ENCODE peak calls at places on chromosomes 11 and 22, in nine cellular contexts. H is CD8-positive, alpha-beta T cell; V is GM12865; Y is Calu3; G is bronchial epithelial cell; Q is OCI-LY7; X is stomach; W is cardiac fibroblast; R is endothelial cell. N is an unnamed sample.

GRCh38 chr11:121465709-121466062 is 12.9 kb upstream of the SORL1-AS1 start:
- DNase-seq in H (no peak), V (no peak), Y (no peak), G (no peak), Q (no peak), X (no peak), W (no peak), R (no peak), N (no peak)

GRCh38 chr11:1062075-1062820 is 12.4 kb upstream of the MUC2 start:
- DNase-seq in H (no peak), V (no peak), Y (no peak), G (no peak), Q (no peak), X (no peak), W (no peak), R (no peak), N (no peak)

GRCh38 chr22:24430431-24431308 is 3.3 kb downstream of the ADORA2A start:
- DNase-seq in H (no peak), V (no peak), Y (no peak), G (no peak), Q (no peak), X (no peak), W (no peak), R (no peak), N (no peak)

GRCh38 chr11:85027346-85027745 is 599.8 kb downstream of the DLG2 start:
- DNase-seq in H (no peak), V (no peak), Y (no peak), G (no peak), Q (no peak), X (no peak), W (no peak), R (no peak), N (no peak)

GRCh38 chr11:128146926-128147605 is 440.3 kb downstream of the ETS1 start:
- DNase-seq in H (no peak), V (no peak), Y (no peak), G (peak; percentile 60), Q (no peak), X (no peak), W (peak; percentile 28), R (no peak), N (no peak)

GRCh38 chr22:46731246-46732040 is 6.6 kb downstream of the CERK start:
- DNase-seq in H (no peak), V (no peak), Y (peak; percentile 73), G (peak; percentile 19), Q (no peak), X (peak; percentile 88), W (no peak), R (no peak), N (no peak)

GRCh38 chr22:17774206-17774927 is at the start of gene BID:
- DNase-seq in H (no peak), V (peak; percentile 77), Y (peak; percentile 44), G (no peak), Q (peak; percentile 81), X (peak; percentile 60), W (no peak), R (no peak), N (no peak)

GRCh38 chr22:36097880-36098279 is 62.7 kb downstream of the APOL3 start:
- DNase-seq in H (no peak), V (no peak), Y (no peak), G (peak; percentile 38), Q (no peak), X (no peak), W (peak; percentile 24), R (no peak), N (no peak)

GRCh38 chr11:71210861-71211260 is 41.5 kb downstream of the SHANK2 start:
- DNase-seq in H (no peak), V (no peak), Y (no peak), G (no peak), Q (no peak), X (no peak), W (no peak), R (no peak), N (no peak)

GRCh38 chr11:15113381-15113780 is 1.3 kb upstream of the INSC start:
- DNase-seq in H (no peak), V (peak; percentile 89), Y (no peak), G (no peak), Q (peak; percentile 87), X (no peak), W (no peak), R (no peak), N (no peak)

GRCh38 chr22:19763141-19764049 is 2.8 kb downstream of the TBX1 start:
- DNase-seq in H (no peak), V (no peak), Y (no peak), G (no peak), Q (no peak), X (no peak), W (no peak), R (no peak), N (no peak)

GRCh38 chr11:117604349-117604995 is 192.5 kb downstream of the DSCAML1 start:
- DNase-seq in H (no peak), V (no peak), Y (no peak), G (no peak), Q (no peak), X (no peak), W (no peak), R (no peak), N (no peak)

GRCh38 chr11:9076046-9076445 is 15.4 kb downstream of the SCUBE2 start:
- DNase-seq in H (no peak), V (no peak), Y (no peak), G (no peak), Q (no peak), X (no peak), W (no peak), R (no peak), N (no peak)

GRCh38 chr11:44427432-44427831 is 117.5 kb upstream of the ALX4 start:
- DNase-seq in H (no peak), V (no peak), Y (peak; percentile 28), G (no peak), Q (peak; percentile 9), X (no peak), W (no peak), R (no peak), N (no peak)
- TF ChIP-seq CTCF in H (no peak), V (peak; percentile 35), Y (peak; percentile 44), G (peak; percentile 23), Q (peak; percentile 71), X (no peak), W (no peak), R (no peak), N (no peak)

DNA sequence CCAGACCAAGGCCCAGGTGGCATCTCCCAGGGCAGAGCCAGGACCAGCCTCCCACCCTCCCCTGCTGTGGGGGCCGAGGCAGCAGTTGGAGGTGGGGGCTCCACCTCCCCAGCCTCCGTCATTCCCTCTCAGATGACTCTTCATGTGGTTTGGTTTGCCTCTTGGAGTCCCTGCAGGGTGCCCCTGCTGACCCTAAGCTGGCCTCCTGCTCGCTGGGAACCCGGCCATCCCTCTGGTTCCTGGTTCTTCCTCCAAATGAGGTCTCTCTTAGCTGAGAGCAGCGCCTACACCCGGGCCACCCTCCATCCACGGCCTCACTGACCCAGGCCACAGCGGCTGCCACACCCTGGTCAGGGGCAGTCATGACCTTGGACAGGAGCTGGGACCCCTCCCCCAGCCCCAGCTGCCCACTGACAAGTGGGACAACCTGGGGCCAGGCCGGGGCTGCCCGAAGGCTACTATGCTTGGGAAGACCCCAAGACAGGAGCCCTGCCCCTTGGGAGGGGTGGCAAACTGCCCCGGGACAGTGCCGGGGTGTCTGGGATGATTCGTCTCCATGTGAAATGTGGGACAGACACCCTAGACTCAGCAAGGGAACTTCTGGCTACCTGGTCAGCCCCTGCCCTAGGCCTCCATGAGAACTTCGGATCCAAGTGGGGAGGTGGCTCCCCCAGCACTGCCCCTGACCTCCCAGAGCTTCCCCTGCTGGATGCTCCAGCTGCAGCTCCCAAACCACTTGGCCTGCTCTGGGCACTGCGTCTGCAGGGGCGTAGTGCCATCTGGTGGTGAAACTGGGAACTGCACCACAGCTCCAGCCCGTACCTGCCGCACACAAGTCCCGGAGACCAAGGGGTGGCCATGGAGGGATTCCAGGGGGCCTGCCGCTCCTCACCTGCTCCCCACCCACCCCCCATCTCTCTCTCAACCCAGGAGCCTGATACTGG is 194.5 kb downstream of the IGLL1 start:
- DNase-seq in H (peak; percentile 67), V (peak; percentile 87), Y (peak; percentile 88), G (peak; percentile 63), Q (peak; percentile 75), X (peak; percentile 91), W (peak; percentile 81), R (peak; percentile 92), N (peak; percentile 84)
- TF ChIP-seq CTCF in H (peak; percentile 95), V (peak; percentile 97), Y (peak; percentile 99), G (peak; percentile 96), Q (peak; percentile 89), X (peak; percentile 99), W (peak; percentile 99), R (peak; percentile 99), N (peak; percentile 92)

GRCh38 chr22:40920526-40920925 is 30.7 kb upstream of the RBX1 start:
- DNase-seq in H (no peak), V (no peak), Y (no peak), G (no peak), Q (no peak), X (no peak), W (no peak), R (no peak), N (no peak)

GRCh38 chr22:40928657-40929056 is 22.5 kb upstream of the RBX1 start:
- DNase-seq in H (no peak), V (no peak), Y (no peak), G (no peak), Q (no peak), X (no peak), W (no peak), R (peak; percentile 40), N (no peak)

GRCh38 chr22:40919446-40919845 is 31.7 kb upstream of the RBX1 start:
- DNase-seq in H (no peak), V (no peak), Y (no peak), G (no peak), Q (no peak), X (no peak), W (no peak), R (no peak), N (no peak)

DNA sequence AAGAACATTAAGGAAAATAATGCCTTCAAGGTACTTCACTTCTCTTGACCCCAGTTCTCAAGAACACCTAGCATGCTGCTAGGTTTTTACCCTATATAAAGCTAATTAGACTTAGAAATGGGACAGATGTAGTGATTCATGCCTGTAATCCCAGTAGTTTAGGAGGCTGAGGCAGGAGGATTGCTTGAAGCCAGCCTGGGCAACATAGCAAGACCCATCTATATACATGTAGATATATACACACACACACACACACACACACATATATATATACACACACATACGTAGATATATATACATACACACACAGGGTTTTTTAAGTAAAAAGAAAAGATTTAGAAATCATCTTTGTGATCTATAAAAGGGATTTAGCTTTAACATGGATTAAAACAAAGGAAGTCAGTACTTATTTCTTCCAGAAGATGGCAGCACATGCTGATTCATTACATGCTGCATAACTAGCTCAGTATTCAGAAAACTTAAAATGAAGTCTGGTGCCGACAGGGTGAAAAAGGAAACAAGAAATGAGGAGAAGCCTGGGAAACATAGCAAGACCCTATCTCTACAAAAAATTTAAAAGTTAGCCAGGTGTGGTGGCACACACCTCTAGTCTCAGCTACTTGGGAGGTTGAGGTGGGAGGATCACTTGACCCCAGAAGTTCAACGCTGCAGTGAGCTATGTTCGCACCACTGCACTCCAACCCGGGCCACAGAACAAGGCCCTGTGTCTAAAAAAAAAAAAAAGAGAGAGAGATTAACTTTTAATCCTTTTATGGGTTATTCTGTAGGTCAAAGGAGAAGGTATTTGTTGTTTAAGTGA is 28.5 kb upstream of the RBX1 start:
- DNase-seq in H (no peak), V (peak; percentile 72), Y (peak; percentile 28), G (peak; percentile 65), Q (peak; percentile 74), X (no peak), W (peak; percentile 82), R (peak; percentile 19), N (no peak)
- TF ChIP-seq CTCF in H (peak; percentile 80), V (peak; percentile 48), Y (peak; percentile 64), G (peak; percentile 54), Q (peak; percentile 95), X (peak; percentile 70), W (peak; percentile 50), R (peak; percentile 71), N (no peak)

GRCh38 chr22:49203091-49203862 is 624.4 kb downstream of the BRD1 start:
- DNase-seq in H (no peak), V (no peak), Y (no peak), G (no peak), Q (no peak), X (peak; percentile 4), W (no peak), R (no peak), N (no peak)
- TF ChIP-seq CTCF in H (no peak), V (no peak), Y (no peak), G (no peak), Q (no peak), X (no peak), W (no peak), R (no peak), N (no peak)